ENCODE peak calls at places on chromosome 21, in ten cellular contexts. L is fibroblast of the aortic adventitia, W is fibroblast of mammary gland, Z is IMR-90, K is fibroblast of lung, O is tibial nerve, R is epithelial cell of esophagus, E is uterus, J is tibial artery, S is psoas muscle. X is an unnamed sample.

GRCh38 chr21:26736449-26736848 is 108.8 kb downstream of the ADAMTS1 start:
- DNase-seq in R (no peak), J (no peak), Z (no peak), S (no peak), O (no peak), K (no peak), E (no peak), W (no peak), L (no peak), X (no peak)

GRCh38 chr21:24939288-24939687 is 668.0 kb downstream of the MRPL39 start:
- DNase-seq in S (no peak), E (no peak), W (no peak), R (no peak), K (no peak), L (no peak), O (no peak), J (no peak), Z (no peak), X (no peak)

GRCh38 chr21:31509108-31510017 is 150.1 kb upstream of the SOD1 start:
- DNase-seq in J (no peak), O (no peak), W (peak; percentile 32), E (no peak), K (no peak), L (no peak), Z (no peak), S (no peak), R (peak; percentile 86), X (no peak)

GRCh38 chr21:27700974-27701614 is 734.2 kb upstream of the ADAMTS5 start:
- DNase-seq in W (peak; percentile 86), S (peak; percentile 88), Z (peak; percentile 88), E (peak; percentile 88), R (peak; percentile 85), K (peak; percentile 89), O (peak; percentile 88), L (peak; percentile 93), J (peak; percentile 80), X (peak; percentile 90)

GRCh38 chr21:40671721-40672120 is 175.2 kb downstream of the DSCAM start:
- DNase-seq in E (no peak), J (no peak), Z (no peak), W (no peak), K (no peak), R (peak; percentile 38), O (no peak), S (no peak), L (no peak), X (no peak)

GRCh38 chr21:38768385-38769071 is 37.2 kb upstream of the ETS2 start:
- DNase-seq in W (peak; percentile 95), J (no peak), Z (peak; percentile 100), L (peak; percentile 95), S (no peak), K (peak; percentile 99), R (peak; percentile 83), O (no peak), E (no peak), X (peak; percentile 99)

GRCh38 chr21:38645282-38645681 is 147.0 kb upstream of the ERG start:
- DNase-seq in L (peak; percentile 65), S (no peak), R (peak; percentile 92), O (no peak), J (no peak), E (no peak), Z (peak; percentile 82), W (peak; percentile 93), K (peak; percentile 45), X (peak; percentile 25)

GRCh38 chr21:29208666-29209059 is 78.2 kb downstream of the MAP3K7CL start:
- DNase-seq in S (no peak), K (peak; percentile 84), E (no peak), O (no peak), J (no peak), W (peak; percentile 85), R (peak; percentile 27), Z (peak; percentile 93), L (peak; percentile 87), X (peak; percentile 69)

GRCh38 chr21:18204931-18205330 is 39.7 kb upstream of the CHODL start:
- DNase-seq in E (no peak), Z (no peak), W (no peak), L (no peak), J (no peak), K (no peak), O (no peak), S (no peak), R (no peak), X (no peak)

GRCh38 chr21:31624961-31625491 is 34.5 kb upstream of the SOD1 start:
- DNase-seq in L (no peak), W (no peak), E (no peak), J (no peak), O (no peak), S (no peak), K (no peak), Z (no peak), R (no peak), X (no peak)

GRCh38 chr21:32626633-32627196 is 14.5 kb upstream of the CFAP298 start:
- DNase-seq in E (no peak), W (peak; percentile 71), O (no peak), S (no peak), L (peak; percentile 55), J (no peak), Z (peak; percentile 82), R (peak; percentile 4), K (peak; percentile 37), X (peak; percentile 48)

GRCh38 chr21:21682172-21682571 is 684.0 kb downstream of the NCAM2 start:
- DNase-seq in L (peak; percentile 12), O (no peak), K (peak; percentile 50), S (no peak), Z (peak; percentile 47), J (no peak), E (no peak), R (no peak), W (peak; percentile 24), X (peak; percentile 42)

GRCh38 chr21:30251781-30252180 is 31.0 kb downstream of the KRTAP24-1 start:
- DNase-seq in L (no peak), K (no peak), O (no peak), R (peak; percentile 77), Z (no peak), J (no peak), E (no peak), S (no peak), W (peak; percentile 51), X (no peak)

GRCh38 chr21:30256100-30256499 is 26.6 kb downstream of the KRTAP24-1 start:
- DNase-seq in J (no peak), Z (no peak), O (no peak), R (peak; percentile 68), K (no peak), E (no peak), L (no peak), S (no peak), W (no peak), X (no peak)

GRCh38 chr21:30255679-30256078 is 27.1 kb downstream of the KRTAP24-1 start:
- DNase-seq in O (no peak), S (no peak), R (no peak), W (no peak), Z (no peak), E (no peak), J (no peak), L (no peak), K (no peak), X (no peak)

DNA sequence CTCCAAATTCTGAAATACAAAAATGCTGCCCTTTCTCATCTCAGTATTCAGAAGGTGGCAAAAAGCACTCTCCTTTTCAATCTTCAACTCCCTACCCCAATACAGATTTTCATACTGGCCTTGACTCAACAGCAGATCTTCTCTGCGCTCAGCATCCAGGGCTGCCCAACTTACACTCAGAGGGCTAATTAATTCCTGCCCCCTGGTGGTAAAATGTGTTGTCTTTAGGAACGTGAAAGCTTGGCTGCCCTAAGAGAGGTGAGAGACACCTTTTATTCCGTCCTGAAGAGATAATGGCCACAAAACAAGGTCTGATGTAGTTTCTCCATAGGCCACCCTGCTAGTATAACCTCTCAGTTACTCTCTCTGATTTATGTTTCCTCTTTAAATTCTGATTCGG is 25.0 kb downstream of the KRTAP24-1 start:
- DNase-seq in Z (no peak), S (no peak), J (no peak), L (peak; percentile 2), O (peak; percentile 21), E (no peak), K (peak; percentile 9), R (peak; percentile 84), W (peak; percentile 73), X (peak; percentile 14)
- TF ChIP-seq CTCF in Z (no peak), S (no peak), J (no peak), L (no peak), O (no peak), E (no peak), K (peak; percentile 4), R (peak; percentile 64), W (peak; percentile 55), X (peak; percentile 22)

DNA sequence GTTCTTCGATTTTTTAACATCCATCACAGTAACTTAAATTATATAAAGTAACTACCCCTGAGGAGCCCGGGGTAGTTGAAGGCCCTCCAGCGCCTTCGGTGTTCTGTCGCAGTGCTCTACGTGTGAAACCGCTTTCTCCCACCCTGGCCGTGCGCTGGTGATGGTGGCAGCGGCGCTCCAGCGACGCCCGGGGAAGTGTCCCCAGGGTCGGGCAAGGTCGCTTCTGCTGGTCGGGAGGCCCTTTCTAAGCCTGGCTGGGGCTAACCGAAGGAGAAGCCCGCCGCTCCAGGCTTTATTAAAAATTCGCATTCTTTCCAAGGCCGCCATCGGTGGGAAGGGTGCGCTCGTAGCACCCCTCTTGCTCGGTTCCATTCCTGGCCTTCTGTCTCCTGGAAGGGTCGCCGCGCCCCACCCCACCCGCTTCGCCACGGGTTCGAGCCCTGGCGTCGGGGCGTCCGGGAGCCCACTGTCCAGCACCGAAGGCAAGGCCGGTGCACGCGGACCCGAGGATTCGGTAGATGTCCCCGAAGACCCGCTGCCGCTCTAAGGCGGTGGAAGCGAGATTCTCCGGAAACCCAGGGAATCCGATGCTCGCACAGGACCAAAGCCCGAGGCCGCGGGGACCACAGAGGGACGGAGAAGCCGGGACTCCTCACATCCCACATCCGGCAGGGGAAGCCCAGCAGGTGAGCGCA is 807 bp upstream of the RIPPLY3 start:
- DNase-seq in S (no peak), W (no peak), L (no peak), K (no peak), J (no peak), O (no peak), E (no peak), Z (no peak), R (no peak), X (no peak)
- H3K4me3 ChIP-seq in S (peak overlapping the region; percentile 62), W (peak overlapping the region; percentile 27), L (peak overlapping the region; percentile 22), K (peak overlapping the region; percentile 32), J (peak overlapping the region; percentile 54), O (peak overlapping the region; percentile 25), E (no peak overlapping the region), Z (peak overlapping the region; percentile 31), R (peak overlapping the region; percentile 34), X (peak overlapping the region; percentile 48)

GRCh38 chr21:45265721-45266517 is 21.8 kb downstream of the POFUT2 start:
- DNase-seq in J (peak; percentile 13), S (peak; percentile 48), W (no peak), L (no peak), K (no peak), E (no peak), O (no peak), Z (no peak), R (no peak), X (no peak)
- TF ChIP-seq CTCF in J (no peak), S (no peak), W (no peak), L (no peak), K (no peak), E (no peak), O (no peak), Z (no peak), R (no peak), X (no peak)

DNA sequence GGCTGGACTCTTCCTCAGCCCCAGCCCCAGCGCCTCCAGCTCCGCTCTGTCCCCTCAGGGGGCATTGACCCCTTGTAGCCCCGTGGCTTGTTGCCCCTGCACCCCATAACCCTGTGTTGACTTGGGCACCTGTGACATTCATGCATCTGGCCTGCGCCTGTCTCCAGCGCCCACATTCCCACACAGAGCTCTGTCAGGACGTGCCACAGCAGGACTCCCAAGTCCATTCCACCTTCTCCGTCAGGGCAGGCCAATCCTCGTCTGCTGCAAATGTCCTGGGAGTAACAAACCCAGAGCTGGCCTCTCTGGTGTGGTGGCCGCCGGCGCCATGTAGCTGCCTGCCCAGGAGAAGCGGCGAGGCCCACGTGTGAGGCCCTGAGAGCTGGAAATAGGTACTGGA is 60.6 kb downstream of the AGPAT3 start:
- DNase-seq in S (peak; percentile 55), J (no peak), K (no peak), Z (no peak), O (no peak), L (no peak), W (no peak), E (no peak), R (peak; percentile 36), X (no peak)
- H3K4me3 ChIP-seq in S (no peak overlapping the region), J (no peak overlapping the region), K (no peak overlapping the region), Z (no peak overlapping the region), O (no peak overlapping the region), L (no peak overlapping the region), W (no peak overlapping the region), E (no peak overlapping the region), R (no peak overlapping the region), X (no peak overlapping the region)

X was measured in fibroblast of villous mesenchyme.